ENCODE peak calls at places on chromosome 7, in four cellular contexts. E is K562, G is IMR-90, A is keratinocyte. V is an unnamed sample.
A peak's percentile ranks its signal among the peaks of the same experiment; 100 is the strongest.

GRCh38 chr7:34848670-34849069 is 188.6 kb downstream of the DPY19L1 start:
- DNase-seq in E (no peak), G (no peak), A (no peak), V (no peak)

GRCh38 chr7:134362587-134363483 is 46.1 kb upstream of the SLC35B4 start:
- DNase-seq in E (peak; percentile 29), G (peak; percentile 18), A (no peak), V (no peak)

GRCh38 chr7:88243345-88243909 is 23.6 kb upstream of the SRI start:
- DNase-seq in E (peak; percentile 45), G (peak; percentile 44), A (no peak), V (peak; percentile 75)

GRCh38 chr7:99379043-99379577 is 4.6 kb downstream of the ARPC1B start:
- DNase-seq in E (peak; percentile 65), G (peak; percentile 88), A (peak; percentile 63), V (peak; percentile 97)

GRCh38 chr7:117682681-117683385 is 190.4 kb downstream of the CTTNBP2 start:
- DNase-seq in E (no peak), G (peak; percentile 19), A (no peak), V (no peak)

GRCh38 chr7:101941481-101942383 is 124.3 kb downstream of the CUX1 start:
- DNase-seq in E (peak; percentile 61), G (peak; percentile 72), A (peak; percentile 35), V (peak; percentile 64)

GRCh38 chr7:135971366-135971725 is 5.8 kb downstream of the MTPN start:
- DNase-seq in E (no peak), G (no peak), A (no peak), V (no peak)

GRCh38 chr7:77184990-77185389 is 14.6 kb downstream of the FGL2 start:
- DNase-seq in E (no peak), G (no peak), A (no peak), V (no peak)

GRCh38 chr7:155439311-155440017 is 18.5 kb upstream of the EN2 start:
- DNase-seq in E (no peak), G (no peak), A (no peak), V (no peak)

GRCh38 chr7:155441856-155442255 is 16.1 kb upstream of the EN2 start:
- DNase-seq in E (no peak), G (no peak), A (no peak), V (no peak)

GRCh38 chr7:155437836-155438235 is 20.1 kb upstream of the EN2 start:
- DNase-seq in E (no peak), G (no peak), A (no peak), V (no peak)

GRCh38 chr7:155438778-155439177 is 19.2 kb upstream of the EN2 start:
- DNase-seq in E (no peak), G (no peak), A (no peak), V (no peak)

GRCh38 chr7:155440018-155440410 is 17.9 kb upstream of the EN2 start:
- DNase-seq in E (no peak), G (no peak), A (no peak), V (no peak)
- H3K9me1 ChIP-seq in E (no peaks in the 10 kb centered on the region), G (no peaks in the 10 kb centered on the region), A (no peaks in the 10 kb centered on the region), V (no peaks in the 10 kb centered on the region)

DNA sequence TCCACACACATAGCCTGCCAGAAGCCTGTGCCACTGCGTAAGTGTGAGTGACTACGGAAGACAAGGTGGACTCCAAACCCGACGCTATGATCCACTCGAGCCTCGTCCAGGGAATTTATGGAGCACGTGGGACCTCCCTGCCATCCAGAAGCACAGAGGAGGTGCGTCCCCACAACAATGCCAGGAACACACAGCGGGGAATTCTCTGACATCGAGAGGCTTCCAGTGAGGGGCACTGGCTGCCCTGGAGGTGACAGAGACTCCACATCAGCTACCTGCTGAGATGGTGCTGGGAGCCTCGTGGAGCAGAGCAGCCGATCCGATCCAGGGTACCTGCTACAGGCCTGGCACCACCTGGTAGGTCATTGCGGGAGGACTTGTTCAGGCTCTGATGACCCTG is 72.2 kb upstream of the INSIG1 start:
- DNase-seq in E (no peak), G (no peak), A (no peak), V (no peak)
- H3K9me1 ChIP-seq in E (no peaks in the 10 kb centered on the region), G (peaks cover 17% of the 10 kb centered on the region), A (no peaks in the 10 kb centered on the region), V (no peaks in the 10 kb centered on the region)

DNA sequence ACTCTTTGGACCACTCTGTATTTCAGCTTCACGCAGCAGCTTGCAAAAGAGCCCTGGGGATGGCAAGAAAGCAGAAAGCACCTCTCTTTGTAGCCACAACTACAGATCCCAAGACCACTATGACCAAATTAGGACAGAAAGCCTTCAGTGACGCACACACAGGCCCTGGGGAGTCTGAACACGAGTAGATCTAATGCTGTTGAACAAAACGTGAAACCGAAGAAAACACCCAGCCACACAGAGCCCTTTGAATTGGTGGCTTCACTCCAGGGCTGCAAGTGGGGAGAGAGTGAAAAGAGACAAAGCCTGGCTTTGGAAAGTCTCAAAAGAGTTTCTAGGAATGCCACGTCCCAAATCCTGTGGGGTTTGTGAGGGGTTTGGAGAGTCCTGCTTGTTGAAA is 28.5 kb downstream of the PLXNA4 start:
- DNase-seq in E (no peak), G (no peak), A (no peak), V (no peak)
- H3K9me1 ChIP-seq in E (no peaks in the 10 kb centered on the region), G (no peaks in the 10 kb centered on the region), A (no peaks in the 10 kb centered on the region), V (no peaks in the 10 kb centered on the region)

DNA sequence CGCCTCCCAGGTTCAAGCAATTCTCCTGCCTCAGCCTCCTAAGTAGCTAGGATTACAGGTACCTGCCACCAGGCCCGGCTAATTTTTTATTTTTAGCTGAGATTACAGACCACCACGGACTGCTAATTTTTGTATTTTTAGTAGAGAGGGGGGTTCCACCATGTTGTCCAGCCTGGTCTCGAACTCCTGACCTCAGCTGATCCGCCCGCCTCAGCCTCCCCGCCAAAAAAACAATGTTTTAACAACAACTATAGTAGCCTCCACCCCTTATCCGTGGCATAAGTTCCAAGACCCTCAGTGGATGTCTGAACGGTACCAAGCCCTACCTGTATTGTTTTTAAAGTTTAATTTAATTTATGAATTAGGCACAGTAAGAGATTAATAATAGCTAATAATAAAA is 48.2 kb downstream of the GNA12 start:
- DNase-seq in E (no peak), G (no peak), A (no peak), V (no peak)
- H3K9me1 ChIP-seq in E (no peaks in the 10 kb centered on the region), G (peaks cover 35% of the 10 kb centered on the region), A (no peaks in the 10 kb centered on the region), V (no peaks in the 10 kb centered on the region)

GRCh38 chr7:44808914-44809393 is 12.5 kb downstream of the PPIA start:
- DNase-seq in E (no peak), G (no peak), A (no peak), V (no peak)
- H3K9me1 ChIP-seq in E (no peaks in the 10 kb centered on the region), G (peaks cover 3% of the 10 kb centered on the region), A (no peaks in the 10 kb centered on the region), V (no peaks in the 10 kb centered on the region)

GRCh38 chr7:143172354-143172753 is 10.9 kb upstream of the TAS2R39 start:
- DNase-seq in E (no peak), G (no peak), A (no peak), V (peak; percentile 5)

GRCh38 chr7:143176128-143176527 is 7.1 kb upstream of the TAS2R39 start:
- DNase-seq in E (no peak), G (no peak), A (no peak), V (no peak)

GRCh38 chr7:143183024-143183423 is at the start of gene TAS2R39:
- DNase-seq in E (no peak), G (no peak), A (no peak), V (no peak)

GRCh38 chr7:143181349-143181748 is 1.9 kb upstream of the TAS2R39 start:
- DNase-seq in E (no peak), G (no peak), A (no peak), V (no peak)

GRCh38 chr7:143177374-143178119 is 5.7 kb upstream of the TAS2R39 start:
- DNase-seq in E (no peak), G (no peak), A (no peak), V (no peak)
- H3K9me1 ChIP-seq in E (no peaks in the 10 kb centered on the region), G (no peaks in the 10 kb centered on the region), A (no peaks in the 10 kb centered on the region), V (no peaks in the 10 kb centered on the region)

GRCh38 chr7:81774496-81774895 is 4.6 kb upstream of the HGF start:
- DNase-seq in E (no peak), G (peak; percentile 50), A (no peak), V (no peak)

GRCh38 chr7:81770823-81771222 is 976 bp upstream of the HGF start:
- DNase-seq in E (no peak), G (no peak), A (no peak), V (no peak)

GRCh38 chr7:81768951-81769778 is 682 bp downstream of the HGF start:
- DNase-seq in E (no peak), G (peak; percentile 11), A (no peak), V (peak; percentile 51)

GRCh38 chr7:81767883-81768282 is 2.0 kb downstream of the HGF start:
- DNase-seq in E (no peak), G (peak; percentile 50), A (no peak), V (no peak)

DNA sequence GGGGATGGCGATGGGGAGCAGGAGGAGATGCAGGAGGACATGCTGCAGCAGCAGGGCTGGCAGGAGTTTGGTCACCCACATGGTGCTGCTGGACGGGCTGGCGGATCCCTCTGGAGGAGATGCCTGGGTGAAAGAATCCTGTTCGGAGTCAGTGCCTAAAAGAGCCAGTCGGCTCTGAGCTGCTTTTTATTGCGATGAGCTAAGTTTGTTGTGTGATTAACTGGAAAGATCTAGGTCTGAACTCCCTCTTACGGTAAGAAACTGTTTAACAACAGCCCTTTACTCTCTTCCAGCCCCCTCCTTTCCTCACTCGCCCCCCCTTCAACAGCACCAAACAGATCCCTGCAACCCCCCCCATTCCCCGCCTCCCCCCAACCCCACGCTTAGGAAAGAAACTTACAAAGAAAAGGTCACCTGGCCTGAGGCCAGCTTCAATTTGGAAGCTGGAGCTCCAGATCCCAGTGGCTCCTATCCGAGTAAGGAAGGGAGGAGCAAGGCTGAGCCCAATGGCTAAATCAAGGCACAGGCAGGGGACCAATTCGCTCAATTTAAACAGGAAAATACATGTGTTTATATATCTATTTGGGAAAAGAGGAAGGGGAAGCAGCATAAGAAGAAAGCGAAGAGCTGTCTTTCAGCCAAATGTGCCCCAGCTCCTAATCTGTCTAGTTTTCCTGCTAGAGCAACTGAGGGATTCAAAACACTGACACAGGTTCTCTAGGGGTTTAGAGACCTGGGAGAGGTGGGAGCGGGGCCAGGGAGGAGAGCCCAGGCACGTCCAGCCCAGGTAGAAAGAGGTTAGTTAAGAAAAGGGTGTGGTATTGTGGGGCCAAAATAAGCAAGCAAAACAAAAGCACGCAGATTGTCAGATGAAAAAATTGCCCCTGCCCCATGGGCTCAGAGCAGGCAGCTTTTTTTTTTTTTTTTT is at the start of gene HGF:
- DNase-seq in E (no peak), G (peak; percentile 87), A (no peak), V (peak; percentile 38)
- H3K9me1 ChIP-seq in E (no peaks in the 10 kb centered on the region), G (peaks cover 6% of the 10 kb centered on the region), A (no peaks in the 10 kb centered on the region), V (no peaks in the 10 kb centered on the region)

GRCh38 chr7:105250239-105250638 is 138.5 kb downstream of the SRPK2 start:
- DNase-seq in E (no peak), G (no peak), A (no peak), V (no peak)
- H3K9me1 ChIP-seq in E (no peaks in the 10 kb centered on the region), G (peaks cover 11% of the 10 kb centered on the region), A (no peaks in the 10 kb centered on the region), V (no peaks in the 10 kb centered on the region)

GRCh38 chr7:46912692-46913091 is 669.2 kb downstream of the TNS3 start:
- DNase-seq in E (no peak), G (no peak), A (no peak), V (no peak)
- H3K9me1 ChIP-seq in E (no peaks in the 10 kb centered on the region), G (peaks cover 11% of the 10 kb centered on the region), A (no peaks in the 10 kb centered on the region), V (no peaks in the 10 kb centered on the region)

GRCh38 chr7:1100886-1101579 is 13.1 kb downstream of the GPER1 start:
- DNase-seq in E (no peak), G (no peak), A (no peak), V (peak; percentile 18)
- H3K9me1 ChIP-seq in E (no peaks in the 10 kb centered on the region), G (no peaks in the 10 kb centered on the region), A (no peaks in the 10 kb centered on the region), V (no peaks in the 10 kb centered on the region)

V was measured in endothelial cell of umbilical vein.